ENCODE peak calls at places on chromosome 19, in four cellular contexts. A is testis, I is uterus, C is cardiac fibroblast. M is an unnamed sample.

GRCh38 chr19:40366697-40367561 is 18.4 kb downstream of the PLD3 start:
- DNase-seq in A (peak; percentile 26), I (no peak), C (peak; percentile 26), M (peak; percentile 83)

GRCh38 chr19:51686171-51686570 is 7.0 kb upstream of the SPACA6 start:
- DNase-seq in A (no peak), I (no peak), C (no peak), M (no peak)

GRCh38 chr19:39299832-39300231 is 3.6 kb downstream of the IFNL1 start:
- DNase-seq in A (no peak), I (no peak), C (no peak), M (no peak)

GRCh38 chr19:29564574-29565005 is 38.8 kb downstream of the VSTM2B start:
- DNase-seq in A (no peak), I (no peak), C (no peak), M (no peak)

GRCh38 chr19:34348899-34349487 is 16.0 kb upstream of the GPI start:
- DNase-seq in A (no peak), I (no peak), C (no peak), M (no peak)

GRCh38 chr19:52735734-52736133 is 890 bp upstream of the ZNF611 start:
- DNase-seq in A (peak; percentile 67), I (peak; percentile 82), C (no peak), M (peak; percentile 58)

GRCh38 chr19:32719611-32720059 is at the start of gene TDRD12:
- DNase-seq in A (peak; percentile 78), I (no peak), C (no peak), M (no peak)

GRCh38 chr19:3224346-3225325 is at the start of gene CELF5:
- DNase-seq in A (peak; percentile 46), I (no peak), C (peak; percentile 37), M (peak; percentile 80)

GRCh38 chr19:30668521-30669155 is 296.5 kb downstream of the ZNF536 start:
- DNase-seq in A (peak; percentile 37), I (no peak), C (no peak), M (no peak)

GRCh38 chr19:41595890-41596280 is 19.9 kb downstream of the CEACAM21 start:
- DNase-seq in A (no peak), I (no peak), C (no peak), M (no peak)

GRCh38 chr19:3801412-3802096 is 15.4 kb upstream of the MATK start:
- DNase-seq in A (peak; percentile 36), I (no peak), C (peak; percentile 13), M (peak; percentile 70)

GRCh38 chr19:3019211-3019854 is 9.7 kb downstream of the TLE2 start:
- DNase-seq in A (no peak), I (no peak), C (no peak), M (no peak)

GRCh38 chr19:33804021-33804799 is 7.5 kb downstream of the KCTD15 start:
- DNase-seq in A (peak; percentile 68), I (peak; percentile 79), C (peak; percentile 84), M (no peak)

GRCh38 chr19:19068659-19069509 is 5.1 kb downstream of the SLC25A42 start:
- DNase-seq in A (no peak), I (no peak), C (no peak), M (no peak)

GRCh38 chr19:37957176-37957575 is 50.2 kb downstream of the SIPA1L3 start:
- DNase-seq in A (no peak), I (no peak), C (no peak), M (no peak)

GRCh38 chr19:29872224-29872731 is 60.5 kb downstream of the CCNE1 start:
- DNase-seq in A (no peak), I (no peak), C (peak; percentile 34), M (peak; percentile 41)

GRCh38 chr19:58407658-58408151 is 744 bp upstream of the ZNF584 start:
- DNase-seq in A (peak; percentile 41), I (no peak), C (no peak), M (no peak)

GRCh38 chr19:17721821-17722220 is 2.5 kb downstream of the MAP1S start:
- DNase-seq in A (no peak), I (peak; percentile 35), C (peak; percentile 30), M (no peak)

GRCh38 chr19:6580313-6580712 is 10.6 kb downstream of the CD70 start:
- DNase-seq in A (no peak), I (no peak), C (peak; percentile 20), M (no peak)

GRCh38 chr19:7762719-7763293 is at the start of gene CLEC4M:
- DNase-seq in A (no peak), I (no peak), C (no peak), M (no peak)

GRCh38 chr19:2391118-2391725 is 31.2 kb downstream of the TMPRSS9 start:
- DNase-seq in A (peak; percentile 43), I (peak; percentile 39), C (peak; percentile 82), M (no peak)

GRCh38 chr19:35120492-35120891 is 4.9 kb downstream of the FXYD3 start:
- DNase-seq in A (no peak), I (no peak), C (peak; percentile 34), M (no peak)

GRCh38 chr19:18745012-18745735 is 45.9 kb downstream of the COMP start:
- DNase-seq in A (peak; percentile 87), I (peak; percentile 85), C (no peak), M (peak; percentile 29)

GRCh38 chr19:927044-927706 is 1.3 kb downstream of the ARID3A start:
- DNase-seq in A (no peak), I (peak; percentile 75), C (peak; percentile 61), M (peak; percentile 79)

GRCh38 chr19:45913874-45914830 is at the start of gene NANOS2:
- DNase-seq in A (no peak), I (no peak), C (peak; percentile 21), M (peak; percentile 66)
- TF ChIP-seq CTCF in A (no peak), I (no peak), C (peak; percentile 12), M (no peak)

GRCh38 chr19:13282486-13283065 is 132.4 kb downstream of the IER2 start:
- DNase-seq in A (no peak), I (no peak), C (no peak), M (no peak)
- TF ChIP-seq CTCF in A (no peak), I (no peak), C (no peak), M (no peak)

DNA sequence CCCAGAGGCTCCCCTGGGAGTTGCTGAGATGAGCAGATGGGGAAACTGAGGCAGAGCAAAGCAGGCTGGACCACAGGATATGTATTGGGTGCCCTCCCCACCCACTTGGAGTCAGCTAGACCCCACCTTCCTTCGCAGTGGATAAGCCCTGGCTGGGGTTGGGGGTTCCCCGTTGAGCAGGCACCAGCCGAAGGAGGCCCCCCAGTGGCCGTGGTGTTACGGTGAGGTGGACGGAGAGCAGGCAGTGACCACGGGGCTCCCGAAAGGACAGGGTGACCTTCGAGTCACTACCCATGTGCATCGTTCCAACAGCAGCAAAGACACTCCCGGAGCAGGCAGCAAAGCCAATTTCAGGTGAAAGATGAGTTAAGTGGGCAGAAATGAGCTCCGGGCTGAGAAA is 62.4 kb upstream of the ADGRE5 start:
- DNase-seq in A (peak; percentile 25), I (no peak), C (no peak), M (peak; percentile 25)
- TF ChIP-seq CTCF in A (no peak), I (no peak), C (peak; percentile 42), M (no peak)

GRCh38 chr19:55809381-55810058 is 22.3 kb downstream of the NLRP11 start:
- DNase-seq in A (peak; percentile 93), I (no peak), C (peak; percentile 44), M (peak; percentile 21)
- TF ChIP-seq CTCF in A (peak; percentile 65), I (no peak), C (peak; percentile 43), M (peak; percentile 4)

DNA sequence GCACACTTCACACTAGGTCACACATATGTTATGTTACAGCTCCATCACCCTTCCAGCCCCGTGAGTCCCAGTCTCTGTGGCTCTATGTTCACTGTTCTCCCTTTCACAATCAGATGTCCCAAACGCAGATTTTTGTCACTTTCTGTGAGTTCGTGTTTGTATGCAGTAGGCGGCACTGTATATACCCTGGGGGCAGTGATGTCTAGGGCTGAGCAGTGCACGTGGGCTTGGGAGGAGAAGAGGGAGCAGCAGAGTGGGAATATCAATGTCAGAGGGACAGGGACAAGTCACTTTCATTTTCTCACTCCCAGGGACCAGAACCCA is 22.0 kb downstream of the PSG1 start:
- DNase-seq in A (no peak), I (no peak), C (no peak), M (no peak)
- TF ChIP-seq CTCF in A (no peak), I (no peak), C (no peak), M (no peak)

DNA sequence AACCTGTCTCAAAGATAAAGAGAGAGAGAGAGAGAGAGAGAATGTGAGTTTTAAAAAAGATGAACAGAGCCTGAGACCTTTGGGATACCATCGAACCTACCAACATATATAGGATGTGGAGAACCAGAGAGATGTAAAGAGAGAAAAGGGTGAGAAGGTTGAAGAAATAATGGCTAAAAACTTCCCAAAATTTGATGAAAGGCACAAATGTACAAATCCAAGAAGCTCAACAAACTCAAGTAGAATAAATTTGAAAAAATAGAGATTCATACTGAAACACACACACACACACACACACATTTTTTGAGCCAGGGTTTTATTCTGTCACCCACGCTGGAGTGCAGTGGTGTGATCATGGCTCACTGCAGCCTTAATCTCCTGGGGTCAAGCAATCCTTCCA is 16.3 kb downstream of the ZNF558 start:
- DNase-seq in A (no peak), I (no peak), C (no peak), M (no peak)
- TF ChIP-seq CTCF in A (no peak), I (no peak), C (no peak), M (no peak)

M was measured in glutamatergic neuron.